ENCODE peak calls at places on chromosome 21, in ten cellular contexts. One of them, this sample, is unnamed.

GRCh38 chr21:44347911-44348451 is 5.4 kb upstream of the TRPM2 start:
- DNase-seq in neural crest cell: no peak
- DNase-seq in choroid plexus epithelial cell: no peak
- DNase-seq in Calu3: no peak
- DNase-seq in AG09309: no peak
- DNase-seq in B cell: no peak
- DNase-seq in cardiac fibroblast: no peak
- DNase-seq in body of pancreas: no peak
- DNase-seq in upper lobe of right lung: peak; percentile 85
- DNase-seq in GM13977: no peak
- DNase-seq in this sample: no peak

GRCh38 chr21:39847877-39848276 is 19.4 kb upstream of the PCP4 start:
- DNase-seq in choroid plexus epithelial cell: no peak
- DNase-seq in upper lobe of right lung: no peak
- DNase-seq in body of pancreas: no peak
- DNase-seq in cardiac fibroblast: no peak
- DNase-seq in B cell: no peak
- DNase-seq in neural crest cell: no peak
- DNase-seq in AG09309: no peak
- DNase-seq in Calu3: no peak
- DNase-seq in GM13977: no peak
- DNase-seq in this sample: no peak

GRCh38 chr21:28193189-28193588 is 799.5 kb downstream of the LTN1 start:
- DNase-seq in upper lobe of right lung: no peak
- DNase-seq in B cell: no peak
- DNase-seq in GM13977: no peak
- DNase-seq in AG09309: no peak
- DNase-seq in Calu3: no peak
- DNase-seq in body of pancreas: no peak
- DNase-seq in cardiac fibroblast: no peak
- DNase-seq in choroid plexus epithelial cell: peak; percentile 26
- DNase-seq in neural crest cell: no peak
- DNase-seq in this sample: no peak

GRCh38 chr21:38349111-38349746 is 92.4 kb downstream of the KCNJ15 start:
- DNase-seq in AG09309: no peak
- DNase-seq in upper lobe of right lung: no peak
- DNase-seq in GM13977: no peak
- DNase-seq in body of pancreas: no peak
- DNase-seq in cardiac fibroblast: peak; percentile 87
- DNase-seq in Calu3: no peak
- DNase-seq in B cell: no peak
- DNase-seq in choroid plexus epithelial cell: peak; percentile 87
- DNase-seq in neural crest cell: no peak
- DNase-seq in this sample: no peak

GRCh38 chr21:30839304-30839703 is 9.7 kb upstream of the KRTAP7-1 start:
- DNase-seq in body of pancreas: no peak
- DNase-seq in AG09309: no peak
- DNase-seq in Calu3: no peak
- DNase-seq in choroid plexus epithelial cell: peak; percentile 28
- DNase-seq in B cell: no peak
- DNase-seq in cardiac fibroblast: peak; percentile 28
- DNase-seq in GM13977: peak; percentile 12
- DNase-seq in neural crest cell: peak; percentile 36
- DNase-seq in upper lobe of right lung: no peak
- DNase-seq in this sample: no peak

GRCh38 chr21:33127154-33127893 is 57.4 kb downstream of the OLIG1 start:
- DNase-seq in AG09309: no peak
- DNase-seq in GM13977: peak; percentile 72
- DNase-seq in cardiac fibroblast: peak; percentile 75
- DNase-seq in choroid plexus epithelial cell: peak; percentile 75
- DNase-seq in B cell: no peak
- DNase-seq in body of pancreas: peak; percentile 50
- DNase-seq in neural crest cell: peak; percentile 89
- DNase-seq in Calu3: peak; percentile 71
- DNase-seq in upper lobe of right lung: peak; percentile 77
- DNase-seq in this sample: peak; percentile 18

GRCh38 chr21:42594616-42595280 is 58.7 kb upstream of the PDE9A start:
- DNase-seq in GM13977: no peak
- DNase-seq in Calu3: no peak
- DNase-seq in B cell: no peak
- DNase-seq in upper lobe of right lung: no peak
- DNase-seq in choroid plexus epithelial cell: no peak
- DNase-seq in neural crest cell: no peak
- DNase-seq in body of pancreas: no peak
- DNase-seq in AG09309: no peak
- DNase-seq in cardiac fibroblast: no peak
- DNase-seq in this sample: no peak

GRCh38 chr21:42376338-42376982 is 10.1 kb upstream of the TFF1 start:
- DNase-seq in choroid plexus epithelial cell: no peak
- DNase-seq in upper lobe of right lung: no peak
- DNase-seq in AG09309: no peak
- DNase-seq in Calu3: no peak
- DNase-seq in body of pancreas: peak; percentile 43
- DNase-seq in B cell: no peak
- DNase-seq in cardiac fibroblast: no peak
- DNase-seq in GM13977: no peak
- DNase-seq in neural crest cell: no peak
- DNase-seq in this sample: no peak

GRCh38 chr21:41168391-41169257 is 664 bp downstream of the BACE2 start:
- DNase-seq in neural crest cell: peak; percentile 37
- DNase-seq in GM13977: peak; percentile 38
- DNase-seq in Calu3: peak; percentile 26
- DNase-seq in body of pancreas: peak; percentile 66
- DNase-seq in upper lobe of right lung: peak; percentile 70
- DNase-seq in B cell: peak; percentile 60
- DNase-seq in choroid plexus epithelial cell: peak; percentile 51
- DNase-seq in cardiac fibroblast: peak; percentile 64
- DNase-seq in AG09309: no peak
- DNase-seq in this sample: no peak

GRCh38 chr21:33684068-33684467 is 41.8 kb downstream of the ITSN1 start:
- DNase-seq in body of pancreas: no peak
- DNase-seq in B cell: no peak
- DNase-seq in Calu3: no peak
- DNase-seq in cardiac fibroblast: no peak
- DNase-seq in GM13977: no peak
- DNase-seq in choroid plexus epithelial cell: no peak
- DNase-seq in upper lobe of right lung: no peak
- DNase-seq in neural crest cell: no peak
- DNase-seq in AG09309: no peak
- DNase-seq in this sample: no peak

GRCh38 chr21:43736224-43736883 is 17.4 kb downstream of the PDXK start:
- DNase-seq in B cell: no peak
- DNase-seq in cardiac fibroblast: peak; percentile 32
- DNase-seq in choroid plexus epithelial cell: peak; percentile 17
- DNase-seq in neural crest cell: no peak
- DNase-seq in upper lobe of right lung: no peak
- DNase-seq in AG09309: no peak
- DNase-seq in GM13977: no peak
- DNase-seq in body of pancreas: no peak
- DNase-seq in Calu3: no peak
- DNase-seq in this sample: no peak

DNA sequence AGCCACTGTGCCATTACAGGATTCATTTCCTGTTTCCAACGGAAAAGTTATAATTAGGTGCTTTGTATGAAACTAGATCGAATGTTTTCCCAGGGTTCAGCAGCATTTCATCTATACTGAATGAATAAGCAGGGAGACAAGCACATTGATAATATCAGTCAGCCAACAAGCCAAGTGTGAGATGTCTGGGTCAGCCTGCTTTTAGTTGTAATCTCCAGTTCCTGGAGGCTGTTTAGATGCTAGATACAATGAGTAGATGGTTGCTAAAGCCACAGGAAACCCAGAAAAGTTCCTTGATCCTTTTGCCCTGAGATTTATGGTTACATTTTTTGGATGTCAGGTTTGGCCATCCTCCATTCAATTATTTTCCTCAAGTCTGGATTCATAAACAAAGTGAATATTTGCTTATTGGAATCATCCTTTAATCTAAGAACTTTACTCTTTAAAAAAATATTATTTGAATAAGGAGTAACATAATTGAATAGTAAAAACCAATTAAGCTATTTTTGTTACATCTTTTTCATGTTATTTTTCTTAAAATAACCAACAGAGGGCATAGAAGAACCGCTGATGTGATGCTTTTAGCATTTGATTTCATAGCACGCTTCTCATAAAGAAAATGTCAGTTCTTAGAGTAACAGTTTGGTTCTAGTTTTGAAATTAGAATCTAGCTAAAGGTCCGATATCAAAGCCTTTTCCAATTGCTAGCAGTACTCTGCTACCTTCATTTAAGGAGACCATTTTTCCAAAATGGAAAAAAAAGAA is 76.6 kb downstream of the HSPA13 start:
- DNase-seq in B cell: no peak
- DNase-seq in choroid plexus epithelial cell: peak; percentile 39
- DNase-seq in AG09309: no peak
- DNase-seq in Calu3: no peak
- DNase-seq in GM13977: no peak
- DNase-seq in body of pancreas: no peak
- DNase-seq in neural crest cell: no peak
- DNase-seq in upper lobe of right lung: no peak
- DNase-seq in cardiac fibroblast: peak; percentile 43
- DNase-seq in this sample: no peak
- TF ChIP-seq CTCF in B cell: peak; percentile 45
- TF ChIP-seq CTCF in choroid plexus epithelial cell: no peak
- TF ChIP-seq CTCF in AG09309: no peak
- TF ChIP-seq CTCF in Calu3: no peak
- TF ChIP-seq CTCF in GM13977: peak; percentile 25
- TF ChIP-seq CTCF in body of pancreas: no peak
- TF ChIP-seq CTCF in neural crest cell: no peak
- TF ChIP-seq CTCF in upper lobe of right lung: no peak
- TF ChIP-seq CTCF in cardiac fibroblast: peak; percentile 18
- TF ChIP-seq CTCF in this sample: no peak

DNA sequence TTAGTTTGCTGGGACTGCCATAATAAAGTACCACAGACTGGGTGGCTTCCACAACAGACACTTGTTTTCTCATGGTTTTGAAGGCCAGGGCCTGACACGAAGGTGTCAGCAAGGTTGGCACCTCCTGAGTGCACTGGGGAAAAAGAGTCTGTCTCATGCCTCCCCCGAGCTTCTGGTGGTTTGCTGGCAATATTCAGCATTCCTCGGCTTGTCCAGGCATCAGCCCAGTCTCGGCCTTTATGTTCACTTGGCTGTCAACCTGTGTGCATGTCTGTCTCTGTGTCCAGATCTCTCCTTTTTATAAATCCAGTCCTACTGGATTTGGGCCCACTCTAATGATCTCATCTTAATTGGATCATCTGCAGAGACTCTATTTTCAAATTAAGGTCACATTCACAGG is 72.6 kb downstream of the DOP1B start:
- DNase-seq in body of pancreas: no peak
- DNase-seq in B cell: no peak
- DNase-seq in cardiac fibroblast: no peak
- DNase-seq in GM13977: no peak
- DNase-seq in neural crest cell: no peak
- DNase-seq in choroid plexus epithelial cell: no peak
- DNase-seq in upper lobe of right lung: no peak
- DNase-seq in AG09309: no peak
- DNase-seq in Calu3: no peak
- DNase-seq in this sample: no peak
- TF ChIP-seq CTCF in body of pancreas: no peak
- TF ChIP-seq CTCF in B cell: no peak
- TF ChIP-seq CTCF in cardiac fibroblast: no peak
- TF ChIP-seq CTCF in GM13977: no peak
- TF ChIP-seq CTCF in neural crest cell: no peak
- TF ChIP-seq CTCF in choroid plexus epithelial cell: no peak
- TF ChIP-seq CTCF in upper lobe of right lung: no peak
- TF ChIP-seq CTCF in AG09309: no peak
- TF ChIP-seq CTCF in Calu3: no peak
- TF ChIP-seq CTCF in this sample: no peak

GRCh38 chr21:35882791-35883240 is 177.5 kb downstream of the SETD4 start:
- DNase-seq in body of pancreas: peak; percentile 29
- DNase-seq in upper lobe of right lung: no peak
- DNase-seq in choroid plexus epithelial cell: peak; percentile 24
- DNase-seq in Calu3: no peak
- DNase-seq in AG09309: peak; percentile 3
- DNase-seq in GM13977: no peak
- DNase-seq in neural crest cell: no peak
- DNase-seq in B cell: no peak
- DNase-seq in cardiac fibroblast: peak; percentile 13
- DNase-seq in this sample: no peak

GRCh38 chr21:35886887-35887286 is 173.4 kb downstream of the SETD4 start:
- DNase-seq in neural crest cell: no peak
- DNase-seq in Calu3: no peak
- DNase-seq in upper lobe of right lung: no peak
- DNase-seq in choroid plexus epithelial cell: no peak
- DNase-seq in GM13977: no peak
- DNase-seq in B cell: no peak
- DNase-seq in cardiac fibroblast: no peak
- DNase-seq in AG09309: no peak
- DNase-seq in body of pancreas: no peak
- DNase-seq in this sample: no peak

GRCh38 chr21:35885942-35886541 is 174.3 kb downstream of the SETD4 start:
- DNase-seq in AG09309: no peak
- DNase-seq in Calu3: no peak
- DNase-seq in upper lobe of right lung: no peak
- DNase-seq in body of pancreas: no peak
- DNase-seq in neural crest cell: no peak
- DNase-seq in B cell: no peak
- DNase-seq in cardiac fibroblast: no peak
- DNase-seq in choroid plexus epithelial cell: no peak
- DNase-seq in GM13977: no peak
- DNase-seq in this sample: no peak
- TF ChIP-seq CTCF in AG09309: no peak
- TF ChIP-seq CTCF in Calu3: no peak
- TF ChIP-seq CTCF in upper lobe of right lung: no peak
- TF ChIP-seq CTCF in body of pancreas: no peak
- TF ChIP-seq CTCF in neural crest cell: no peak
- TF ChIP-seq CTCF in B cell: no peak
- TF ChIP-seq CTCF in cardiac fibroblast: no peak
- TF ChIP-seq CTCF in choroid plexus epithelial cell: no peak
- TF ChIP-seq CTCF in GM13977: no peak
- TF ChIP-seq CTCF in this sample: no peak

DNA sequence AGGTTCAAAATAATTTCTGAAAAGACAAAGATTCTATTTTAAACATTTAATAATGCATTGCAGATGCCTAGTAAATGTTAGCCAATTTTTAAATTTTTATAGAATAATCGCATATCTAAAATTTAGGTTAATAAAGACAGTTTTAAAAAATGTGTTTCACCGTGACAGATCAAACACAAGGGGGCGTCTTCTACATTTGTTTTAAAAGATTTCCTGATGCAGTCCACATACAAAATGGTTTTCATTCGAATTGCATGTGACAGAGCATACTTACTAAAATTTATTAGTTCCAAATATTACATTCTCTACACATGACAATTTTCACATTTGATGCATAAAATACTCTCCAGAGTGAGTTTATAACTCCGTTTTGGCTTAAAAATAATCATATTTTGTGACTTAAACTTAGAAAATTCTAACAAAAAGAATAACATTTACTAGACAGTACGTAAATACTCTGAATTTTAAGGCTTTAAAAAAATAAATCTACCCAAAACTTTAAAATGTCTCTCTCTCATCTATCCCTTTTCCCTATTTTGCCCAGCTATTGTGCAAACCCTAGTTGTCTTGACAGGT is 75.5 kb downstream of the ADAMTS1 start:
- DNase-seq in choroid plexus epithelial cell: peak; percentile 81
- DNase-seq in B cell: no peak
- DNase-seq in Calu3: peak; percentile 14
- DNase-seq in cardiac fibroblast: peak; percentile 78
- DNase-seq in body of pancreas: no peak
- DNase-seq in neural crest cell: no peak
- DNase-seq in GM13977: no peak
- DNase-seq in AG09309: no peak
- DNase-seq in upper lobe of right lung: no peak
- DNase-seq in this sample: peak; percentile 25
- TF ChIP-seq CTCF in choroid plexus epithelial cell: peak; percentile 62
- TF ChIP-seq CTCF in B cell: peak; percentile 7
- TF ChIP-seq CTCF in Calu3: no peak
- TF ChIP-seq CTCF in cardiac fibroblast: peak; percentile 46
- TF ChIP-seq CTCF in body of pancreas: peak; percentile 44
- TF ChIP-seq CTCF in neural crest cell: peak; percentile 75
- TF ChIP-seq CTCF in GM13977: no peak
- TF ChIP-seq CTCF in AG09309: peak; percentile 42
- TF ChIP-seq CTCF in upper lobe of right lung: peak; percentile 69
- TF ChIP-seq CTCF in this sample: peak; percentile 63

This sample was measured in AG09319.